ENCODE peak calls at places on chromosome 7, in six cellular contexts. J is heart left ventricle; Y is fibroblast of lung; R is small intestine; Q is non-pigmented ciliary epithelial cell; I is stimulated activated CD4-positive, alpha-beta T cell treated with anti-CD3 and anti-CD28 coated beads, TNF-alpha, amount 100 ng/mL, for 1 hour. T is an unnamed sample.

GRCh38 chr7:38678342-38679054 is 47.3 kb upstream of the AMPH start:
- DNase-seq in J (no peak), Y (no peak), R (no peak), Q (no peak), I (no peak), T (no peak)

GRCh38 chr7:79292834-79293233 is 160.6 kb downstream of the MAGI2 start:
- DNase-seq in J (no peak), Y (no peak), R (no peak), Q (no peak), I (no peak), T (no peak)

GRCh38 chr7:22853674-22854157 is 31.1 kb upstream of the TOMM7 start:
- DNase-seq in J (no peak), Y (no peak), R (no peak), Q (no peak), I (no peak), T (peak; percentile 58)

GRCh38 chr7:2800923-2801682 is 43.0 kb downstream of the GNA12 start:
- DNase-seq in J (peak; percentile 63), Y (peak; percentile 89), R (peak; percentile 16), Q (no peak), I (no peak), T (no peak)

GRCh38 chr7:132709971-132710567 is 133.8 kb upstream of the PLXNA4 start:
- DNase-seq in J (no peak), Y (peak; percentile 60), R (peak; percentile 31), Q (peak; percentile 26), I (no peak), T (no peak)

GRCh38 chr7:103856929-103857328 is 132.5 kb downstream of the RELN start:
- DNase-seq in J (no peak), Y (no peak), R (no peak), Q (no peak), I (no peak), T (no peak)

GRCh38 chr7:5423844-5424688 is 432 bp upstream of the TNRC18 start:
- DNase-seq in J (peak; percentile 97), Y (peak; percentile 100), R (peak; percentile 97), Q (peak; percentile 95), I (peak; percentile 18), T (no peak)

GRCh38 chr7:137681657-137682562 is 164.9 kb downstream of the DGKI start:
- DNase-seq in J (no peak), Y (peak; percentile 88), R (no peak), Q (peak; percentile 75), I (no peak), T (no peak)

GRCh38 chr7:117124585-117125220 is 171.4 kb downstream of the ST7 start:
- DNase-seq in J (peak; percentile 67), Y (peak; percentile 97), R (peak; percentile 90), Q (peak; percentile 96), I (no peak), T (no peak)

GRCh38 chr7:158472631-158473030 is 115.0 kb downstream of the PTPRN2 start:
- DNase-seq in J (no peak), Y (no peak), R (no peak), Q (no peak), I (no peak), T (no peak)

GRCh38 chr7:18505870-18506460 is 10.4 kb downstream of the HDAC9 start:
- DNase-seq in J (no peak), Y (peak; percentile 25), R (no peak), Q (peak; percentile 41), I (no peak), T (no peak)

GRCh38 chr7:87517136-87517805 is 41.8 kb upstream of the ABCB4 start:
- DNase-seq in J (no peak), Y (no peak), R (no peak), Q (peak; percentile 38), I (no peak), T (no peak)

GRCh38 chr7:108442039-108442568 is 14.1 kb downstream of the NRCAM start:
- DNase-seq in J (no peak), Y (no peak), R (no peak), Q (no peak), I (no peak), T (no peak)

GRCh38 chr7:107661081-107661864 is 645 bp downstream of the SLC26A4 start:
- DNase-seq in J (peak; percentile 36), Y (peak; percentile 53), R (peak; percentile 51), Q (no peak), I (peak; percentile 31), T (peak; percentile 55)